ENCODE peak calls at places on chromosomes 5 and 9, in four cellular contexts. J is esophagus muscularis mucosa, F is adrenal gland, L is heart left ventricle. H is an unnamed sample.

GRCh38 chr5:11719888-11720481 is 184.3 kb downstream of the CTNND2 start:
- DNase-seq in J (no peak), F (peak; percentile 19), L (peak; percentile 62), H (peak; percentile 9)

GRCh38 chr9:98231770-98232478 is 23.5 kb downstream of the TBC1D2 start:
- DNase-seq in F (peak; percentile 52), J (no peak), L (no peak), H (peak; percentile 80)

GRCh38 chr5:32233696-32234447 is 59.8 kb upstream of the GOLPH3 start:
- DNase-seq in L (no peak), J (no peak), F (peak; percentile 74), H (peak; percentile 33)

GRCh38 chr9:124218438-124219289 is 39.1 kb upstream of the NEK6 start:
- DNase-seq in L (peak; percentile 67), J (no peak), F (peak; percentile 61), H (peak; percentile 90)

GRCh38 chr5:127941646-127942045 is 141.9 kb upstream of the SLC12A2 start:
- DNase-seq in L (no peak), F (no peak), J (peak; percentile 68), H (no peak)

GRCh38 chr9:114091711-114092110 is 7.4 kb downstream of the KIF12 start:
- DNase-seq in L (no peak), J (no peak), F (no peak), H (no peak)

GRCh38 chr9:81052846-81053245 is 636.5 kb downstream of the TLE1 start:
- DNase-seq in J (no peak), F (no peak), L (no peak), H (no peak)

GRCh38 chr9:16505159-16505558 is 365.3 kb downstream of the BNC2 start:
- DNase-seq in L (no peak), F (no peak), J (no peak), H (no peak)

GRCh38 chr5:91049112-91049511 is 334.0 kb downstream of the ARRDC3 start:
- DNase-seq in L (no peak), J (no peak), F (no peak), H (no peak)

GRCh38 chr5:72465601-72466563 is 41.3 kb downstream of the ZNF366 start:
- DNase-seq in J (no peak), F (no peak), L (no peak), H (no peak)

GRCh38 chr5:169474226-169474625 is 109.3 kb upstream of the SPDL1 start:
- DNase-seq in J (no peak), F (no peak), L (no peak), H (no peak)

GRCh38 chr9:95088421-95089161 is 228.9 kb downstream of the FANCC start:
- DNase-seq in L (no peak), F (no peak), J (no peak), H (no peak)

GRCh38 chr9:71886015-71886414 is 25.0 kb downstream of the ABHD17B start:
- DNase-seq in F (no peak), J (no peak), L (no peak), H (no peak)

GRCh38 chr9:134537891-134538520 is 103.6 kb upstream of the COL5A1 start:
- DNase-seq in F (no peak), J (no peak), L (peak; percentile 69), H (no peak)

GRCh38 chr9:95572370-95573151 is 55.8 kb upstream of the PTCH1 start:
- DNase-seq in F (no peak), L (no peak), J (no peak), H (no peak)

GRCh38 chr9:4640027-4640426 is 22.1 kb upstream of the PLPP6 start:
- DNase-seq in L (no peak), F (no peak), J (no peak), H (no peak)

GRCh38 chr9:25353783-25354182 is 324.5 kb downstream of the TUSC1 start:
- DNase-seq in J (no peak), L (no peak), F (no peak), H (no peak)

GRCh38 chr9:81631213-81631745 is 58.1 kb downstream of the TLE1 start:
- DNase-seq in J (no peak), L (no peak), F (no peak), H (no peak)

GRCh38 chr9:76664120-76664519 is 100.1 kb upstream of the PCA3 start:
- DNase-seq in J (no peak), F (no peak), L (no peak), H (no peak)

GRCh38 chr5:136729901-136730355 is 364.6 kb upstream of the TRPC7 start:
- DNase-seq in F (peak; percentile 24), L (no peak), J (no peak), H (peak; percentile 18)

GRCh38 chr5:127985811-127986325 is 97.7 kb upstream of the SLC12A2 start:
- DNase-seq in F (no peak), J (no peak), L (no peak), H (no peak)

GRCh38 chr5:111748304-111748763 is 8.7 kb downstream of the NREP start:
- DNase-seq in J (no peak), F (peak; percentile 85), L (no peak), H (peak; percentile 41)

GRCh38 chr9:14315754-14316573 is 2.0 kb upstream of the NFIB start:
- DNase-seq in J (no peak), L (peak; percentile 49), F (peak; percentile 44), H (no peak)

GRCh38 chr9:23842531-23843129 is 16.6 kb upstream of the ELAVL2 start:
- DNase-seq in J (no peak), L (no peak), F (no peak), H (no peak)

GRCh38 chr5:16857635-16858034 is 78.5 kb downstream of the MYO10 start:
- DNase-seq in L (no peak), F (no peak), J (no peak), H (no peak)

DNA sequence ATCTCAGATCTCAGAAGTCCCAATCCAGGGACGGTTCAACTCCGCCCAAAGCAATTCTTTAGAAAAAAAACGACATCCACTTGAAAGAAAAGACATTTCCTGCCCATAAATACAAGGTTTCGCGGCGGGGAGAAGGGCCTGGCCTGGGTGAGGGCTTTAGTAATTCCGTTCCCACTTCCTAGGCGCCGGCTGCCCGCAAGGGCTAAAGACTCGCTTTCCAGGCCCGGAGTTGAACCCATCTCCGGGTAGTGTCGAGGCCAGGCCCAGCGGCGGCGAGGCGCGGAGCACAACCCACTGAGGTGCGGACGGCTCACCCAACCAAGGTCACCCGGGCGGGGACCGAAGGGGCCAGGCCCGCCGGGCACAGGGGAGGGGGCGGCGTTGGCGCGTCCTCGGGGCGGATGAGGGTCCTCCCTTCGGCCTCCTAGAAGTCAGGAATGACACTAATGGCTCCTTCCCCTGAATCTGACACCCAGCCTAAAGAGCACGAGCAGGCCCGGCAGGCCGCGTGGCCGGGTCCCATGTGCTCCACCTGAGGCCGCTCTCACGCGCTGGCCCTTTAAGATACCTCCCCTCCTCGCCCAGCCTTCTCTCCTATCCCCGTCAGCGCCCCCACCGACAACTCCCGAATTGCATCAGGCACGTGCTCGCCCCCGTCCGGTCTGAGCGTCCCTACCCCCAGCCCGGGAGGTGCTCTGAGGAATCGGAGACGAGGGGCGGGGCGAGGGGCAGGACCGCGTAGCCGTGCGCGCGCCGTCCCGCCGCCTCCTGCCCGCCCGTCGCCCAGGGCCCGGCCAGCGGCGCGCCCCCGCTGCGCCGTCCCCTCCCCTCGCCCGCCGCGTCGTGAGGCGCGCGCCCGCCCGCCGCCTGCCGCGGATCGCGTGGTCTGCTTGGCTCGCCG is 467 bp upstream of the LARP1 start:
- DNase-seq in L (peak; percentile 100), J (peak; percentile 99), F (peak; percentile 100), H (peak; percentile 98)
- TF ChIP-seq POLR2A in L (no peak), J (peak; percentile 78), F (peak; percentile 33), H (peak; percentile 77)

DNA sequence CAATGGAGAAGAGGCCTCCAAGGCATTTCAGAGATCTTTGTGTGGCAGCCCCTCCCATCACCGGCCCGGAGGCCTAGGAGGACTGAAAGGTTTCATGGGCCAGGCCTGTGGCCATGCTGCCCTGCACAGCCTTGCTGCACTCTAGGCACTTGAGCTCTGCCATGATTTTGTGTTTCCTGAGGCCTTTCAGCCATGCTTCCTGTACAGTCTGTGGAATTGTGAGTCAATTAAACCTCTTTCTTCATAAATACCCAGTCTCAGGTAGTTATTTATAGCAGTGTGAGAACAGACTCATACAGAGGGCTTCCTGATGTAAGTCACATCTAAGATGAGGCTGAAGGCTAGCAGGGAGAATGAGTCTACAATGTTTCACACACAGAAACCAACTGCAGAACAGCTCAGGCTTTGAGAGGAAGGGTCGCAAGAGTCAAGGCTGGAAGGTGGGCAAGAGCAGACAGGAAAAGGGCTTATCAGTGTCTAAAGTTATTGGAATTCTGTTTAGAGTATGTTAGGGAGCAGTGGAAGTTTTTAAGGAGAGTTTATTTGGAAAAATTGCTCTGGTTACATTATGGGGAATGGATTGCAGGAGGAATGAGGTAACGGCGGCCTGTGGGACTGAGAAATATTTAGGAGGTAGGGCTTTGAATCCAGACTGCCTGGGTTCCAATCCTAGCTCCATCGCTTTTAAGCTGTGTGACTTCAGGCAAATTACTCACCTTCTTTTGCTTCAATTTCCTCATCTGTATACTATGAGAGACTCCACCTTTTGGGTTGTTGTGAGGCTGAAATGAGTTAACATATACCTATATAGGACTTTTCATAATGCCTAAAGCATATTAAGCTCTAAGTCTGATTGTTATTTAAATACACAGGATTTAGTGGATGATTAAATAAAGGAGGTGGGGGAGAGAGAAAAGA is 291.2 kb downstream of the CWC27 start:
- DNase-seq in L (no peak), J (peak; percentile 64), F (no peak), H (no peak)
- TF ChIP-seq POLR2A in L (no peak), J (no peak), F (no peak), H (no peak)

DNA sequence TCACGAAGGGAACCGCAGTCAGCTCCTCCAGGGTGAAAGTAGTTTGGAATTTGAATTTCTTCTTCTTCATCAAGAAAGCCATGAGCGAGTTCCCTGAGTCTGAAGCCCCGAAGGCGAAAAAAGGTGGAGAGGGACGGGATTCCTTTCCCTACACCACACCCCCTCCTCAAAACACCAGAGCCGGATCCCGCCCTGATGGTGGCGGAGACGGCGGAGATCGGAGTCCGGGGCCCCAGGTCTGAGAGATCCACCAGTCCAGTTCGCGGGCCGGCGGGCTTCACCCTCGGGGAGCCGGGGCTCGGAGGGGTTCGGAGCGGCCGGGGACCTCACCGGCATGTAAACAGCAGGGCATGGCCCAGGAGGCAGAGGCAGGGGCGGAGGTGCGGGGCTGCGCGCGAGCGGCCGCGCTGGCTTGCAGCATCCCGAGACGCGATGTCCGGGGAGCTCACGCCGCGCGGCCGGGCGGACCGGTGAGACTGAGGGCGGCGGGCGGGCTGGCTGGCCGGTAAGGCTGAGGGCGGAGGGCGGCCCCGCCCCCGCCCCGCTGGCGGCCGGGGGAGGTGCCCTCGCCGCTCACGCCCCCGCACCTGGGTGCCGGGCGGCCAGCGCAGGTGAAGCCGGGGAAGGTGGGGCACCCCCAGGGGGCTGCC is 608 bp downstream of the EEIG1 start:
- DNase-seq in J (no peak), L (peak; percentile 48), F (no peak), H (no peak)
- TF ChIP-seq POLR2A in J (no peak), L (no peak), F (peak; percentile 7), H (peak; percentile 36)

GRCh38 chr5:43008369-43009158 is 31.6 kb downstream of the ANXA2R start:
- DNase-seq in F (peak; percentile 90), J (peak; percentile 91), L (peak; percentile 89), H (peak; percentile 46)

GRCh38 chr5:43006411-43007202 is 33.5 kb downstream of the ANXA2R start:
- DNase-seq in L (no peak), F (no peak), J (no peak), H (no peak)

GRCh38 chr5:43010956-43011355 is 29.2 kb downstream of the ANXA2R start:
- DNase-seq in L (no peak), J (no peak), F (no peak), H (no peak)

GRCh38 chr5:43007246-43007910 is 32.7 kb downstream of the ANXA2R start:
- DNase-seq in F (peak; percentile 90), J (peak; percentile 93), L (peak; percentile 88), H (peak; percentile 54)

DNA sequence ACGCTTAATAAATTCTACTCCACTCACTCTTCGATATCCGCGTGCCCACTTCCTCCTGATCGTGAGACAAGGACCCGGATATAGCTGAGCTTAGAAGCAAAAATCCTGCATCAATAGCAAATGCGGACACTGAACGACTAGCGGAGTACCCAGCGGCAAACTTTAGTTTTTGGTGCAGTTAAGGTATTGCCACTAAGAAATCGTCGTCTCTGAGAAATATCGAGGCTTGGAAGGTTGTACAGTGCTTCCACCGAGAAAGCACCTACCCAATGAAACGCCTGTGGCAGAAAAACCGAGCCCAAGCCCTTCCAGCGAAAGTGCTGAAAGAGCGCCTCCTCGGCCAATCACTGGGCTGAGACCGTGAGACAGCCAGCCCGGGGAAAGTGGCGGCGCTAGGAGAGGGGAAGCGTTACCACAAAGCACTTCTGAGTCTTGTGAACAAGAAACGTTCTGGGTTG is 32.2 kb downstream of the ANXA2R start:
- DNase-seq in J (peak; percentile 91), F (peak; percentile 82), L (peak; percentile 82), H (peak; percentile 48)
- TF ChIP-seq POLR2A in J (no peak), F (no peak), L (no peak), H (no peak)

H was measured in H54.